ENCODE peak calls at places on chromosomes 3 and 15, in four cellular contexts. One of them, this sample, is unnamed.

GRCh38 chr3:60055765-60056164 is 1005.9 kb upstream of the CFAP20DC start:
- DNase-seq in WTC11: no peak
- DNase-seq in NAMALWA: no peak
- DNase-seq in activated naive CD4-positive, alpha-beta T cell: no peak
- DNase-seq in this sample: no peak

GRCh38 chr15:85316244-85316934 is 64.0 kb upstream of the AKAP13 start:
- DNase-seq in NAMALWA: no peak
- DNase-seq in WTC11: no peak
- DNase-seq in activated naive CD4-positive, alpha-beta T cell: no peak
- DNase-seq in this sample: no peak

GRCh38 chr3:56347219-56347871 is 120.9 kb downstream of the ERC2 start:
- DNase-seq in WTC11: peak; percentile 92
- DNase-seq in NAMALWA: peak; percentile 31
- DNase-seq in activated naive CD4-positive, alpha-beta T cell: no peak
- DNase-seq in this sample: peak; percentile 61

GRCh38 chr3:35908366-35909232 is 269.3 kb downstream of the ARPP21 start:
- DNase-seq in NAMALWA: peak; percentile 87
- DNase-seq in activated naive CD4-positive, alpha-beta T cell: no peak
- DNase-seq in WTC11: peak; percentile 81
- DNase-seq in this sample: peak; percentile 52

GRCh38 chr3:172208586-172209332 is 169.4 kb downstream of the FNDC3B start:
- DNase-seq in activated naive CD4-positive, alpha-beta T cell: no peak
- DNase-seq in NAMALWA: no peak
- DNase-seq in WTC11: peak; percentile 43
- DNase-seq in this sample: no peak

GRCh38 chr3:190339130-190339529 is 16.9 kb upstream of the CLDN1 start:
- DNase-seq in NAMALWA: peak; percentile 41
- DNase-seq in WTC11: no peak
- DNase-seq in activated naive CD4-positive, alpha-beta T cell: no peak
- DNase-seq in this sample: no peak

GRCh38 chr3:15102256-15102655 is 3.3 kb upstream of the RBSN start:
- DNase-seq in WTC11: no peak
- DNase-seq in activated naive CD4-positive, alpha-beta T cell: no peak
- DNase-seq in NAMALWA: no peak
- DNase-seq in this sample: peak; percentile 21

GRCh38 chr3:182962162-182962561 is 18.2 kb downstream of the DCUN1D1 start:
- DNase-seq in activated naive CD4-positive, alpha-beta T cell: no peak
- DNase-seq in NAMALWA: no peak
- DNase-seq in WTC11: no peak
- DNase-seq in this sample: no peak

GRCh38 chr15:48794697-48795134 is 16.2 kb downstream of the CEP152 start:
- DNase-seq in activated naive CD4-positive, alpha-beta T cell: no peak
- DNase-seq in NAMALWA: no peak
- DNase-seq in WTC11: no peak
- DNase-seq in this sample: peak; percentile 32

GRCh38 chr15:77782691-77783090 is 150.0 kb upstream of the LINGO1 start:
- DNase-seq in activated naive CD4-positive, alpha-beta T cell: no peak
- DNase-seq in WTC11: no peak
- DNase-seq in NAMALWA: no peak
- DNase-seq in this sample: no peak

GRCh38 chr3:16302082-16302631 is 37.1 kb downstream of the OXNAD1 start:
- DNase-seq in NAMALWA: no peak
- DNase-seq in activated naive CD4-positive, alpha-beta T cell: no peak
- DNase-seq in WTC11: no peak
- DNase-seq in this sample: no peak

GRCh38 chr3:23888617-23889228 is 28.1 kb downstream of the NKIRAS1 start:
- DNase-seq in activated naive CD4-positive, alpha-beta T cell: no peak
- DNase-seq in WTC11: no peak
- DNase-seq in NAMALWA: peak; percentile 64
- DNase-seq in this sample: no peak

GRCh38 chr3:181487236-181487978 is 224.3 kb upstream of the SOX2 start:
- DNase-seq in activated naive CD4-positive, alpha-beta T cell: no peak
- DNase-seq in WTC11: no peak
- DNase-seq in NAMALWA: no peak
- DNase-seq in this sample: no peak

This sample was measured in HL-60.